ENCODE peak calls at places on chromosomes 11 and 22, in ten cellular contexts. One of them, this sample, is unnamed.

GRCh38 chr11:69437876-69438205 is 43.6 kb upstream of the LINC01488 start:
- DNase-seq in aorta: peak; percentile 36
- DNase-seq in body of pancreas: no peak
- DNase-seq in OCI-LY7: no peak
- DNase-seq in right atrium auricular region: no peak
- DNase-seq in activated CD8-positive, alpha-beta memory T cell treated with anti-CD3 and anti-CD28 coated beads, Interleukin-2, amount 50 U/mL, for 48 hours: no peak
- DNase-seq in SW480: no peak
- DNase-seq in left ventricle myocardium inferior: no peak
- DNase-seq in RKO: no peak
- DNase-seq in A549: no peak
- DNase-seq in this sample: no peak

GRCh38 chr22:36323855-36324331 is 63.9 kb downstream of the MYH9 start:
- DNase-seq in activated CD8-positive, alpha-beta memory T cell treated with anti-CD3 and anti-CD28 coated beads, Interleukin-2, amount 50 U/mL, for 48 hours: no peak
- DNase-seq in SW480: no peak
- DNase-seq in A549: no peak
- DNase-seq in RKO: no peak
- DNase-seq in left ventricle myocardium inferior: peak; percentile 77
- DNase-seq in aorta: peak; percentile 90
- DNase-seq in OCI-LY7: no peak
- DNase-seq in body of pancreas: no peak
- DNase-seq in right atrium auricular region: peak; percentile 88
- DNase-seq in this sample: no peak

GRCh38 chr11:43516316-43516820 is 157.6 kb downstream of the TTC17 start:
- DNase-seq in left ventricle myocardium inferior: no peak
- DNase-seq in RKO: no peak
- DNase-seq in SW480: no peak
- DNase-seq in OCI-LY7: no peak
- DNase-seq in aorta: no peak
- DNase-seq in activated CD8-positive, alpha-beta memory T cell treated with anti-CD3 and anti-CD28 coated beads, Interleukin-2, amount 50 U/mL, for 48 hours: no peak
- DNase-seq in A549: no peak
- DNase-seq in body of pancreas: no peak
- DNase-seq in right atrium auricular region: no peak
- DNase-seq in this sample: no peak

GRCh38 chr22:46083383-46084350 is 66.7 kb upstream of the PPARA start:
- DNase-seq in RKO: no peak
- DNase-seq in body of pancreas: peak; percentile 46
- DNase-seq in right atrium auricular region: no peak
- DNase-seq in activated CD8-positive, alpha-beta memory T cell treated with anti-CD3 and anti-CD28 coated beads, Interleukin-2, amount 50 U/mL, for 48 hours: no peak
- DNase-seq in SW480: no peak
- DNase-seq in left ventricle myocardium inferior: peak; percentile 16
- DNase-seq in aorta: peak; percentile 42
- DNase-seq in A549: no peak
- DNase-seq in OCI-LY7: no peak
- DNase-seq in this sample: no peak

GRCh38 chr11:19727246-19727645 is 14.6 kb downstream of the NAV2 start:
- DNase-seq in OCI-LY7: no peak
- DNase-seq in activated CD8-positive, alpha-beta memory T cell treated with anti-CD3 and anti-CD28 coated beads, Interleukin-2, amount 50 U/mL, for 48 hours: no peak
- DNase-seq in left ventricle myocardium inferior: no peak
- DNase-seq in right atrium auricular region: no peak
- DNase-seq in body of pancreas: no peak
- DNase-seq in SW480: peak; percentile 38
- DNase-seq in aorta: peak; percentile 52
- DNase-seq in RKO: no peak
- DNase-seq in A549: no peak
- DNase-seq in this sample: no peak

GRCh38 chr11:8740156-8740555 is 57.6 kb downstream of the RPL27A start:
- DNase-seq in SW480: no peak
- DNase-seq in activated CD8-positive, alpha-beta memory T cell treated with anti-CD3 and anti-CD28 coated beads, Interleukin-2, amount 50 U/mL, for 48 hours: no peak
- DNase-seq in left ventricle myocardium inferior: no peak
- DNase-seq in A549: no peak
- DNase-seq in body of pancreas: no peak
- DNase-seq in right atrium auricular region: no peak
- DNase-seq in OCI-LY7: no peak
- DNase-seq in aorta: no peak
- DNase-seq in RKO: no peak
- DNase-seq in this sample: no peak

GRCh38 chr22:34880667-34881066 is 185.3 kb upstream of the ISX start:
- DNase-seq in RKO: no peak
- DNase-seq in activated CD8-positive, alpha-beta memory T cell treated with anti-CD3 and anti-CD28 coated beads, Interleukin-2, amount 50 U/mL, for 48 hours: no peak
- DNase-seq in SW480: no peak
- DNase-seq in OCI-LY7: no peak
- DNase-seq in aorta: no peak
- DNase-seq in A549: no peak
- DNase-seq in right atrium auricular region: no peak
- DNase-seq in body of pancreas: no peak
- DNase-seq in left ventricle myocardium inferior: no peak
- DNase-seq in this sample: no peak

GRCh38 chr11:124311677-124312076 is 2.1 kb downstream of the OR8D1 start:
- DNase-seq in RKO: no peak
- DNase-seq in body of pancreas: no peak
- DNase-seq in right atrium auricular region: no peak
- DNase-seq in OCI-LY7: no peak
- DNase-seq in aorta: no peak
- DNase-seq in left ventricle myocardium inferior: no peak
- DNase-seq in SW480: no peak
- DNase-seq in activated CD8-positive, alpha-beta memory T cell treated with anti-CD3 and anti-CD28 coated beads, Interleukin-2, amount 50 U/mL, for 48 hours: no peak
- DNase-seq in A549: no peak
- DNase-seq in this sample: no peak

GRCh38 chr22:39242809-39243442 is 1.9 kb downstream of the PDGFB start:
- DNase-seq in A549: no peak
- DNase-seq in right atrium auricular region: no peak
- DNase-seq in activated CD8-positive, alpha-beta memory T cell treated with anti-CD3 and anti-CD28 coated beads, Interleukin-2, amount 50 U/mL, for 48 hours: no peak
- DNase-seq in left ventricle myocardium inferior: no peak
- DNase-seq in SW480: peak; percentile 82
- DNase-seq in aorta: no peak
- DNase-seq in RKO: no peak
- DNase-seq in body of pancreas: peak; percentile 83
- DNase-seq in OCI-LY7: no peak
- DNase-seq in this sample: no peak

GRCh38 chr11:125954123-125954944 is 8.5 kb downstream of the VSIG10L2 start:
- DNase-seq in activated CD8-positive, alpha-beta memory T cell treated with anti-CD3 and anti-CD28 coated beads, Interleukin-2, amount 50 U/mL, for 48 hours: no peak
- DNase-seq in right atrium auricular region: no peak
- DNase-seq in aorta: no peak
- DNase-seq in RKO: no peak
- DNase-seq in SW480: no peak
- DNase-seq in body of pancreas: no peak
- DNase-seq in left ventricle myocardium inferior: no peak
- DNase-seq in A549: no peak
- DNase-seq in OCI-LY7: no peak
- DNase-seq in this sample: no peak

GRCh38 chr11:87194985-87195820 is 157.5 kb downstream of the TMEM135 start:
- DNase-seq in left ventricle myocardium inferior: no peak
- DNase-seq in body of pancreas: no peak
- DNase-seq in OCI-LY7: no peak
- DNase-seq in SW480: no peak
- DNase-seq in activated CD8-positive, alpha-beta memory T cell treated with anti-CD3 and anti-CD28 coated beads, Interleukin-2, amount 50 U/mL, for 48 hours: no peak
- DNase-seq in right atrium auricular region: no peak
- DNase-seq in RKO: no peak
- DNase-seq in aorta: no peak
- DNase-seq in A549: no peak
- DNase-seq in this sample: no peak

GRCh38 chr11:115446214-115446613 is 58.0 kb downstream of the CADM1 start:
- DNase-seq in right atrium auricular region: no peak
- DNase-seq in left ventricle myocardium inferior: no peak
- DNase-seq in body of pancreas: no peak
- DNase-seq in OCI-LY7: no peak
- DNase-seq in SW480: no peak
- DNase-seq in activated CD8-positive, alpha-beta memory T cell treated with anti-CD3 and anti-CD28 coated beads, Interleukin-2, amount 50 U/mL, for 48 hours: no peak
- DNase-seq in RKO: no peak
- DNase-seq in A549: no peak
- DNase-seq in aorta: no peak
- DNase-seq in this sample: no peak

GRCh38 chr11:2533642-2534115 is 88.9 kb downstream of the KCNQ1 start:
- DNase-seq in RKO: peak; percentile 43
- DNase-seq in body of pancreas: peak; percentile 61
- DNase-seq in right atrium auricular region: peak; percentile 83
- DNase-seq in OCI-LY7: no peak
- DNase-seq in left ventricle myocardium inferior: peak; percentile 78
- DNase-seq in aorta: peak; percentile 91
- DNase-seq in A549: no peak
- DNase-seq in SW480: peak; percentile 93
- DNase-seq in activated CD8-positive, alpha-beta memory T cell treated with anti-CD3 and anti-CD28 coated beads, Interleukin-2, amount 50 U/mL, for 48 hours: peak; percentile 70
- DNase-seq in this sample: peak; percentile 81

GRCh38 chr11:118415739-118416068 is 14.3 kb downstream of the ATP5MG start:
- DNase-seq in activated CD8-positive, alpha-beta memory T cell treated with anti-CD3 and anti-CD28 coated beads, Interleukin-2, amount 50 U/mL, for 48 hours: no peak
- DNase-seq in aorta: peak; percentile 71
- DNase-seq in OCI-LY7: no peak
- DNase-seq in RKO: peak; percentile 83
- DNase-seq in SW480: peak; percentile 43
- DNase-seq in A549: peak; percentile 36
- DNase-seq in left ventricle myocardium inferior: no peak
- DNase-seq in right atrium auricular region: no peak
- DNase-seq in body of pancreas: peak; percentile 34
- DNase-seq in this sample: peak; percentile 71

GRCh38 chr11:70696076-70696475 is 297.7 kb downstream of the CTTN start:
- DNase-seq in A549: no peak
- DNase-seq in aorta: no peak
- DNase-seq in SW480: no peak
- DNase-seq in right atrium auricular region: no peak
- DNase-seq in RKO: no peak
- DNase-seq in activated CD8-positive, alpha-beta memory T cell treated with anti-CD3 and anti-CD28 coated beads, Interleukin-2, amount 50 U/mL, for 48 hours: no peak
- DNase-seq in left ventricle myocardium inferior: no peak
- DNase-seq in OCI-LY7: no peak
- DNase-seq in body of pancreas: peak; percentile 83
- DNase-seq in this sample: no peak